ENCODE peak calls at places on chromosomes 2 and 18, in six cellular contexts. One of them, this sample, is unnamed.

GRCh38 chr2:122758967-122759366 is 1003.5 kb downstream of the TSN start:
- DNase-seq in HCT116: no peak
- DNase-seq in SK-N-SH: no peak
- DNase-seq in A549: no peak
- DNase-seq in K562: no peak
- DNase-seq in HL-60: no peak
- DNase-seq in this sample: no peak

GRCh38 chr2:187403568-187404260 is 44.3 kb downstream of the CALCRL start:
- DNase-seq in HCT116: no peak
- DNase-seq in SK-N-SH: no peak
- DNase-seq in A549: peak; percentile 5
- DNase-seq in K562: no peak
- DNase-seq in HL-60: no peak
- DNase-seq in this sample: no peak

GRCh38 chr2:235135990-235136561 is 184.3 kb downstream of the SH3BP4 start:
- DNase-seq in HCT116: peak; percentile 77
- DNase-seq in SK-N-SH: peak; percentile 78
- DNase-seq in A549: peak; percentile 90
- DNase-seq in K562: peak; percentile 63
- DNase-seq in HL-60: peak; percentile 40
- DNase-seq in this sample: peak; percentile 91

GRCh38 chr2:25833566-25833965 is 44.7 kb downstream of the ASXL2 start:
- DNase-seq in HCT116: no peak
- DNase-seq in SK-N-SH: no peak
- DNase-seq in A549: peak; percentile 50
- DNase-seq in K562: peak; percentile 25
- DNase-seq in HL-60: peak; percentile 9
- DNase-seq in this sample: no peak

GRCh38 chr18:34976534-34976898 is 64.7 kb upstream of the MAPRE2 start:
- DNase-seq in HCT116: no peak
- DNase-seq in SK-N-SH: no peak
- DNase-seq in A549: no peak
- DNase-seq in K562: no peak
- DNase-seq in HL-60: no peak
- DNase-seq in this sample: no peak

GRCh38 chr2:97911210-97911921 is 84.4 kb downstream of the TMEM131 start:
- DNase-seq in HCT116: no peak
- DNase-seq in SK-N-SH: no peak
- DNase-seq in A549: no peak
- DNase-seq in K562: peak; percentile 13
- DNase-seq in HL-60: peak; percentile 49
- DNase-seq in this sample: no peak

GRCh38 chr2:235611337-235611736 is 117.5 kb downstream of the AGAP1 start:
- DNase-seq in HCT116: no peak
- DNase-seq in SK-N-SH: peak; percentile 46
- DNase-seq in A549: no peak
- DNase-seq in K562: no peak
- DNase-seq in HL-60: no peak
- DNase-seq in this sample: no peak

GRCh38 chr2:25030702-25031101 is 11.2 kb upstream of the EFR3B start:
- DNase-seq in HCT116: no peak
- DNase-seq in SK-N-SH: no peak
- DNase-seq in A549: no peak
- DNase-seq in K562: no peak
- DNase-seq in HL-60: peak; percentile 27
- DNase-seq in this sample: no peak

GRCh38 chr18:44452346-44452745 is 228.3 kb upstream of the SETBP1 start:
- DNase-seq in HCT116: no peak
- DNase-seq in SK-N-SH: no peak
- DNase-seq in A549: no peak
- DNase-seq in K562: no peak
- DNase-seq in HL-60: no peak
- DNase-seq in this sample: no peak

GRCh38 chr2:172735646-172736418 is at the start of gene RAPGEF4:
- DNase-seq in HCT116: no peak
- DNase-seq in SK-N-SH: peak; percentile 89
- DNase-seq in A549: no peak
- DNase-seq in K562: peak; percentile 14
- DNase-seq in HL-60: no peak
- DNase-seq in this sample: peak; percentile 64

GRCh38 chr2:18428516-18428915 is 131.9 kb downstream of the RDH14 start:
- DNase-seq in HCT116: no peak
- DNase-seq in SK-N-SH: no peak
- DNase-seq in A549: no peak
- DNase-seq in K562: no peak
- DNase-seq in HL-60: no peak
- DNase-seq in this sample: no peak

GRCh38 chr2:241507430-241508239 is 749 bp downstream of the STK25 start:
- DNase-seq in HCT116: no peak
- DNase-seq in SK-N-SH: peak; percentile 91
- DNase-seq in A549: peak; percentile 58
- DNase-seq in K562: peak; percentile 49
- DNase-seq in HL-60: peak; percentile 18
- DNase-seq in this sample: peak; percentile 70
- TF ChIP-seq REST in HCT116: no peak
- TF ChIP-seq REST in SK-N-SH: no peak
- TF ChIP-seq REST in A549: no peak
- TF ChIP-seq REST in K562: no peak
- TF ChIP-seq REST in HL-60: no peak
- TF ChIP-seq REST in this sample: no peak

GRCh38 chr2:237297421-237298155 is 116.4 kb downstream of the COL6A3 start:
- DNase-seq in HCT116: no peak
- DNase-seq in SK-N-SH: no peak
- DNase-seq in A549: no peak
- DNase-seq in K562: no peak
- DNase-seq in HL-60: no peak
- DNase-seq in this sample: no peak

GRCh38 chr2:237300755-237301154 is 113.2 kb downstream of the COL6A3 start:
- DNase-seq in HCT116: no peak
- DNase-seq in SK-N-SH: no peak
- DNase-seq in A549: no peak
- DNase-seq in K562: no peak
- DNase-seq in HL-60: no peak
- DNase-seq in this sample: no peak

GRCh38 chr2:237301595-237301994 is 112.4 kb downstream of the COL6A3 start:
- DNase-seq in HCT116: no peak
- DNase-seq in SK-N-SH: no peak
- DNase-seq in A549: no peak
- DNase-seq in K562: no peak
- DNase-seq in HL-60: no peak
- DNase-seq in this sample: no peak

GRCh38 chr2:237298323-237299118 is 115.4 kb downstream of the COL6A3 start:
- DNase-seq in HCT116: peak; percentile 71
- DNase-seq in SK-N-SH: peak; percentile 33
- DNase-seq in A549: peak; percentile 28
- DNase-seq in K562: no peak
- DNase-seq in HL-60: no peak
- DNase-seq in this sample: no peak

GRCh38 chr2:237299897-237300296 is 114.1 kb downstream of the COL6A3 start:
- DNase-seq in HCT116: peak; percentile 48
- DNase-seq in SK-N-SH: no peak
- DNase-seq in A549: no peak
- DNase-seq in K562: no peak
- DNase-seq in HL-60: no peak
- DNase-seq in this sample: no peak
- TF ChIP-seq REST in HCT116: no peak
- TF ChIP-seq REST in SK-N-SH: no peak
- TF ChIP-seq REST in A549: no peak
- TF ChIP-seq REST in K562: no peak
- TF ChIP-seq REST in HL-60: no peak
- TF ChIP-seq REST in this sample: no peak

GRCh38 chr2:65456074-65456473 is 23.7 kb upstream of the SPRED2 start:
- DNase-seq in HCT116: no peak
- DNase-seq in SK-N-SH: no peak
- DNase-seq in A549: no peak
- DNase-seq in K562: no peak
- DNase-seq in HL-60: no peak
- DNase-seq in this sample: no peak

GRCh38 chr2:65452150-65452895 is 19.9 kb upstream of the SPRED2 start:
- DNase-seq in HCT116: no peak
- DNase-seq in SK-N-SH: no peak
- DNase-seq in A549: no peak
- DNase-seq in K562: no peak
- DNase-seq in HL-60: no peak
- DNase-seq in this sample: no peak

GRCh38 chr2:65450810-65451209 is 18.4 kb upstream of the SPRED2 start:
- DNase-seq in HCT116: no peak
- DNase-seq in SK-N-SH: no peak
- DNase-seq in A549: no peak
- DNase-seq in K562: no peak
- DNase-seq in HL-60: no peak
- DNase-seq in this sample: no peak

GRCh38 chr2:65456886-65457285 is 24.5 kb upstream of the SPRED2 start:
- DNase-seq in HCT116: no peak
- DNase-seq in SK-N-SH: no peak
- DNase-seq in A549: no peak
- DNase-seq in K562: no peak
- DNase-seq in HL-60: no peak
- DNase-seq in this sample: no peak

DNA sequence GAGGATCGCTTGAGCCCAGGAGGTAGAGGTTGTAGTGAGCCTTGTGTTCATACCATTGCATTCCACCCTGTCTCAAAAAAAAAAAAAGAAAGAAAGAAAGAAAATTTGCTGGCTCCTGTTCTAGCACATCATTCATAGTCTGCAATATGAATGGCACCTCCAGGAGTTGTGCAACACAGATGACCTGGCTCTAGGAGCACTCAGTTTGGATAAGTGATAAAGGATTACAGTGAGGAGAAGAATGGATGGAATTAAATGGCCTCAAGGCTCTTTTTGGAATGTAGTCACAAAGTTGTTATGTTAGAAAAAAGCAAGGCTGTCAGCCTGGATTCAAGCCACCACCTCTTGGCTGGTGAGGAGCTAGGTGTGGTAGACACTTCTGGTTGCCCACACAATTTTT is 21.5 kb upstream of the SPRED2 start:
- DNase-seq in HCT116: no peak
- DNase-seq in SK-N-SH: no peak
- DNase-seq in A549: no peak
- DNase-seq in K562: no peak
- DNase-seq in HL-60: no peak
- DNase-seq in this sample: no peak
- TF ChIP-seq REST in HCT116: no peak
- TF ChIP-seq REST in SK-N-SH: no peak
- TF ChIP-seq REST in A549: no peak
- TF ChIP-seq REST in K562: no peak
- TF ChIP-seq REST in HL-60: no peak
- TF ChIP-seq REST in this sample: no peak

DNA sequence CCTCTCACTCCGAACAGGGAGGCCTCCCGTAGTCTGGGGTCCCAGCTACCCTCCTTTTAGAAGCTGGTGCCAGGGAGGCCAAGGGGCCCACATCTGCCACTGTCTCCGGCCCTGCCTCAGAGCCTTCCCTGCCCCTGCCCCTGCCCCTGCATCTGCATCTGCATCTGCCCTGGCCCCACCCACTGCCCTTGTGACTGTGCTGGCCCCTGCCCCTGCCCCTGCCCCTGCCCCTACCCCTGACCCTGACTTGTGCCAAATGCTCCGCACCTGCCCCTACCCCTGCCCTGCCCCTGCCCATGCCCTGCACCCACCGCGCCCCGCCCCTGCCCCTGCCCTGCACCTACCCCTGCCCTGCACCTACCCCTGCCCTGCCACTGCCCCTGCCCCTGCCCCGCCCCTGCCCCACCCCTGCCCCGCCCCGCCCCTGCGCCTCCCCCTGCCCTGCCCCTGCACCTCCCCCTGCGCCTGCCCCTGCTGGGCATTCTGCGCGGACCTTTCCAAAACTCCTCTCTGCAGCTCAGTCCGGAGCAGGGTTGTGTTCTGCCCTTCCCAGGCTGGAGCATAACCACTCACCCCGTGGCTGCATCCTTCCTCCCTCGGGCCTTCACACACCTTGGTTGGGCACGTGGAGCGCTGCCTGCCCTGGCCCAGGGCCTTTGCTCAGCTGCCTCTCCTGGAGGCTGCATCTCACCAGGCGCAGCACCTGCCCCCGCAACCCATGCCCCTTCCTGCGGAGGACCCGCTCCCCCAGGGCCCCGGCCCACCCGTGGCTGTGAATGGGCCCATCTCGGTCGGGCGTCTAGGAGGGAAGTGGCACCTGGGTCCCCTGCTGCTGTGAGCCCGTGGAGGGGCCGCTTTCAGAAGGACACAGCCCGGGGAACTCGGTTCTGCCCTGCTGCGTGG is 5.4 kb downstream of the SNTG2 start:
- DNase-seq in HCT116: no peak
- DNase-seq in SK-N-SH: no peak
- DNase-seq in A549: no peak
- DNase-seq in K562: no peak
- DNase-seq in HL-60: no peak
- DNase-seq in this sample: peak; percentile 66
- TF ChIP-seq REST in HCT116: no peak
- TF ChIP-seq REST in SK-N-SH: no peak
- TF ChIP-seq REST in A549: no peak
- TF ChIP-seq REST in K562: no peak
- TF ChIP-seq REST in HL-60: no peak
- TF ChIP-seq REST in this sample: no peak

DNA sequence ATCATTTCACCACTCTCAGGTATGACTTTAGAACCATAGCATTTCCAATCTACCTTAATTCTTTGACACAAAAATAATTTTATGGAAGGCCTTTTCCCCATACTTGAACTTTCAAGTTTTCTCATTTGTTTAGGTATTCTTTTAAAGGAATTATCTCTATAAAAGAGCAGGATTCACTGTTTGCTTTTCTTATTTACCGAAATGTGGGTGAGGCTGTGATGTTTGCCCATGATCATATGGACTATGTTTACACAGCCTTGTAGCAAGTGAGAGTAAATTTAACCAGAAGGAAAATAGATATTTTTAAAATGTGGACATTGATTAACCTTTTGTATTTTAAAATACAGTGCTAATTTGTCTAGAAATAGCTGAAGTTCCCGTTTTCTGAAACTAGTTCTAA is 26.3 kb downstream of the CAB39 start:
- DNase-seq in HCT116: no peak
- DNase-seq in SK-N-SH: no peak
- DNase-seq in A549: peak; percentile 24
- DNase-seq in K562: no peak
- DNase-seq in HL-60: no peak
- DNase-seq in this sample: no peak
- TF ChIP-seq REST in HCT116: no peak
- TF ChIP-seq REST in SK-N-SH: no peak
- TF ChIP-seq REST in A549: no peak
- TF ChIP-seq REST in K562: no peak
- TF ChIP-seq REST in HL-60: no peak
- TF ChIP-seq REST in this sample: no peak

GRCh38 chr2:168210216-168210897 is 37.0 kb downstream of the STK39 start:
- DNase-seq in HCT116: no peak
- DNase-seq in SK-N-SH: no peak
- DNase-seq in A549: no peak
- DNase-seq in K562: no peak
- DNase-seq in HL-60: no peak
- DNase-seq in this sample: no peak
- TF ChIP-seq REST in HCT116: no peak
- TF ChIP-seq REST in SK-N-SH: no peak
- TF ChIP-seq REST in A549: no peak
- TF ChIP-seq REST in K562: no peak
- TF ChIP-seq REST in HL-60: no peak
- TF ChIP-seq REST in this sample: no peak